ENCODE peak calls at places on chromosomes 3 and 15, in six cellular contexts. F, B, M, L, J and V are unnamed samples.

GRCh38 chr3:150329408-150329807 is 78.7 kb upstream of the TSC22D2 start:
- DNase-seq in F (no peak), B (no peak), M (no peak), L (no peak), J (no peak), V (no peak)

GRCh38 chr3:62051506-62051905 is 321.8 kb downstream of the FEZF2 start:
- DNase-seq in F (no peak), B (no peak), M (no peak), L (peak), J (peak), V (no peak)

GRCh38 chr3:15708882-15709677 is 88.7 kb downstream of the ANKRD28 start:
- DNase-seq in F (no peak), B (no peak), M (no peak), L (no peak), J (peak), V (no peak)

GRCh38 chr15:80931721-80932609 is 57.7 kb downstream of the MESD start:
- DNase-seq in F (no peak), B (peak), M (no peak), L (no peak), J (no peak), V (no peak)

GRCh38 chr15:39549912-39550311 is 31.0 kb upstream of the THBS1 start:
- DNase-seq in F (peak), B (no peak), M (no peak), L (no peak), J (no peak), V (no peak)

GRCh38 chr3:31132132-31132769 is 237.8 kb upstream of the GADL1 start:
- DNase-seq in F (no peak), B (no peak), M (no peak), L (peak), J (peak), V (peak)

GRCh38 chr3:168424059-168424765 is 328.5 kb upstream of the GOLIM4 start:
- DNase-seq in F (no peak), B (no peak), M (no peak), L (no peak), J (peak), V (no peak)

GRCh38 chr15:34514251-34514760 is 69.1 kb downstream of the GOLGA8B start:
- DNase-seq in F (peak), B (peak), M (no peak), L (no peak), J (no peak), V (no peak)

GRCh38 chr15:82197734-82198594 is 64.6 kb downstream of the EFL1 start:
- DNase-seq in F (peak), B (no peak), M (peak), L (peak), J (peak), V (peak)

GRCh38 chr3:152505926-152506325 is 237.2 kb downstream of the MBNL1 start:
- DNase-seq in F (no peak), B (no peak), M (no peak), L (no peak), J (no peak), V (peak)

GRCh38 chr15:99438691-99439523 is 126.9 kb upstream of the MEF2A start:
- DNase-seq in F (no peak), B (no peak), M (no peak), L (no peak), J (no peak), V (no peak)

GRCh38 chr15:89795996-89796395 is 18.7 kb downstream of the ANPEP start:
- DNase-seq in F (no peak), B (no peak), M (no peak), L (no peak), J (no peak), V (no peak)

GRCh38 chr15:80093854-80094418 is 34.5 kb downstream of the ZFAND6 start:
- DNase-seq in F (peak), B (no peak), M (no peak), L (no peak), J (no peak), V (no peak)

GRCh38 chr3:108818404-108818803 is 4.2 kb upstream of the TRAT1 start:
- DNase-seq in F (no peak), B (no peak), M (peak), L (peak), J (no peak), V (peak)

DNA sequence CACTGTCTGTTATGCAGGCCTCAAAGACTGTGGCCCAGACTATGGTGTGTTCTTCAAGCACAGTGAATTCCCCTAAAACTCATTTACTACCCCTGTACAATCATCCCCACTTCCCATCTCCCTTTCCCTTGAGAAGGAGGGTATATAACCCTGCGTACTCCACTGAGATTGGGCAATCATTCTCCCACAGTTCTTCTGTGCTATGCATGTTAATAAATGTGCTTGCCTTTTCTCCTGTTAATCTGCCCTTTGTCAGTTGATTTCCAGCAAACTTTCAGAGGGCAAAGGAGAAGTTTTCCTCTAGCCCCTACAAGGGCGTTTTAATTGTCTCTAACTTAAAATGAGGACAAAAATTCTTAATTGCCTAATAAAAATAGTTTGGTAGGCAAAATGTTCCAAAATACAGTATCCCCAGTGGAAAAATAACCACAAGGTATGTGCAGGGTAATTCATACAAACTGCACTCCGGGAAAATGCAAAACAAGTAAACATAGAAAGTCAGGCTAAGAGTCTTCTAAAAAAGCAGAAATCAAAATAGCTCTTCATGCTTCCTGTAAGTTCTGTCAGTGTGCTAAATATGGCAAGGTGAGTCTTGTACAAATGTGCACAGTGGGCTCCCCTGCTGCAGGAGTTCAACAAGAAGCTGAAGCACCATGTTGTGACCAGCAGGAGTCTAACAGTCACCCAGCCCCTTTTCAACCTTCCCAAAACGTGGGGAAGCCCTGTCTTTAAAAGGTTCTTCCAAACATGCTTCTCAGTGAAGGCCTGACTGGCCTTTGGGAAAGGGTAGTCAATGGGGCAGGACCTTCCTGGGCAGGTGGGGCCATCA is 10.2 kb downstream of the ATP10A start:
- DNase-seq in F (no peak), B (no peak), M (no peak), L (no peak), J (no peak), V (no peak)
- H3K4me3 ChIP-seq in F (no peak), B (no peak), M (peak), L (no peak), J (no peak), V (peak)

GRCh38 chr3:98763076-98763475 is at the start of gene ST3GAL6:
- DNase-seq in F (no peak), B (no peak), M (no peak), L (no peak), J (peak), V (no peak)
- H3K27ac ChIP-seq in F (peak), B (peak), M (no peak), L (no peak), J (no peak), V (no peak)

GRCh38 chr3:72288955-72289707 is 504.2 kb upstream of the PROK2 start:
- DNase-seq in F (no peak), B (no peak), M (no peak), L (peak), J (peak), V (no peak)
- H3K4me3 ChIP-seq in F (peak), B (peak), M (peak), L (peak), J (peak), V (peak)

DNA sequence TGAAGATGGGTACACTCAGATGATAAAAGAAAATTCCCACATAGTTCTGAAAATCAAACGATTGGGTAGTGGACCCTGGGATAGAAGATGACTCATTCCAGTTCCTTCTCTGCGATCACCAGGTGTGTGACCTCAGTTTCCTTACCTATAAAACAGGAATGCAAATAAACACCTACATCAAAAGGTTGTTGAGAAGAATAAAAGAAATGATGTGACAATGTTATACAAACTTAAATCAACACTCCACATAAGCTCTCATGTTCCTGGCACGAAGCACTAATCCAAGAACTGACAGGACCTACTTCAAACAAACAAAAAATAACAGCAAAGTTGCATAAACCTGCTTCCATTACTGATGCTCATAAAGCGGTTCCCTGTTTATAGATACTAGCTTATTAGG is 69.2 kb downstream of the RORA start:
- DNase-seq in F (no peak), B (no peak), M (no peak), L (no peak), J (no peak), V (no peak)
- H3K27ac ChIP-seq in F (no peak), B (no peak), M (no peak), L (no peak), J (no peak), V (no peak)

GRCh38 chr3:4827767-4828166 is 151.5 kb upstream of the BHLHE40 start:
- DNase-seq in F (no peak), B (no peak), M (no peak), L (no peak), J (no peak), V (no peak)

GRCh38 chr3:4824948-4825325 is 154.3 kb upstream of the BHLHE40 start:
- DNase-seq in F (no peak), B (no peak), M (no peak), L (no peak), J (peak), V (no peak)

GRCh38 chr3:4826237-4827100 is 152.8 kb upstream of the BHLHE40 start:
- DNase-seq in F (peak), B (peak), M (no peak), L (no peak), J (no peak), V (no peak)

GRCh38 chr3:4823986-4824947 is 155.0 kb upstream of the BHLHE40 start:
- DNase-seq in F (no peak), B (no peak), M (no peak), L (no peak), J (no peak), V (no peak)

GRCh38 chr3:4825572-4826236 is 153.5 kb upstream of the BHLHE40 start:
- DNase-seq in F (peak), B (peak), M (no peak), L (no peak), J (no peak), V (no peak)
- H3K4me3 ChIP-seq in F (peak), B (no peak), M (peak), L (no peak), J (no peak), V (peak)

DNA sequence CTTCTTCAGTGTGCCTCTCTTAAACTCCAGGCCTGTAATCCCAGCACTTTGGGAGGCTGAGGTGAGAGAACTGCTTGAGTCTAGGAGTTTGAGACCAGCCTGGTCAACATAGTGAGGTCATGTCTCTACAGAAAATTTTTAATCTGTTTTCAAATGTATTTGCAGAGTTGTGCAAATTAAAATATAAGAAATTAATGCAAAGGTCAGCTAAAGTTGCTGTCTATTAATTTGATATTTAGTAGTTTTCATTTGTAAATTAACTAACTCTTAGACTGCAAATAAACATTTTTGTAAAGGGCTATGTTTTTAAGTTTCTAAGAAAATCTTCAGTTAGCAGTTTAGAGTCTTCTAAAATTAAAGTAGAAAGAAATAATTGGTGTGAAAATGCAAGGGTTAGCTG is 99.9 kb upstream of the TJP1 start:
- DNase-seq in F (no peak), B (no peak), M (no peak), L (no peak), J (no peak), V (no peak)
- H3K27ac ChIP-seq in F (no peak), B (no peak), M (no peak), L (no peak), J (no peak), V (no peak)

GRCh38 chr3:17744693-17745092 is 2.3 kb upstream of the TBC1D5 start:
- DNase-seq in F (no peak), B (no peak), M (no peak), L (no peak), J (no peak), V (no peak)

GRCh38 chr3:17742837-17743659 is 617 bp upstream of the TBC1D5 start:
- DNase-seq in F (peak), B (no peak), M (peak), L (peak), J (peak), V (no peak)

GRCh38 chr3:17745301-17745700 is 2.9 kb upstream of the TBC1D5 start:
- DNase-seq in F (no peak), B (no peak), M (no peak), L (no peak), J (no peak), V (no peak)

GRCh38 chr3:17742092-17742836 is at the start of gene TBC1D5:
- DNase-seq in F (peak), B (peak), M (peak), L (peak), J (peak), V (peak)

DNA sequence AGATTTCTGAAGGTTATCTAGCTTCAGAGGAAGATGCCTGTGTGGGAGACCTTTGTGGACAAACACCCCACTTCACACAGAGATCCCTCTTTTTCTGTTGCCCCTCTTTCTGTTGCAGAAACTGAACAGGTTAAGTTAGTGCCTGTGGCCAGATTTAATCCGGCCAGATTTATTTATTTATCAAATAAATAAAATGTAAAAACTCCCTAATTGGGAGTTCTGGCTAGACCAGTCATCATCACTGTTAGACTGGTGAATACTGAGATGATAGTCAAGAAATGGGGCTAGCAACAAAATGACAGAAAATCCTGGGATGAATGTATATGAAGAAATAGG is 1.2 kb upstream of the TBC1D5 start:
- DNase-seq in F (no peak), B (no peak), M (no peak), L (no peak), J (no peak), V (no peak)
- H3K4me3 ChIP-seq in F (peak), B (no peak), M (no peak), L (peak), J (no peak), V (peak)

GRCh38 chr15:40991355-40991754 is 38.1 kb downstream of the CHAC1 start:
- DNase-seq in F (no peak), B (no peak), M (no peak), L (no peak), J (no peak), V (no peak)
- H3K27ac ChIP-seq in F (no peak), B (no peak), M (no peak), L (no peak), J (no peak), V (no peak)

GRCh38 chr3:72887378-72887722 is 496 bp upstream of the GXYLT2 start:
- DNase-seq in F (no peak), B (no peak), M (no peak), L (no peak), J (no peak), V (no peak)
- H3K4me3 ChIP-seq in F (peak), B (peak), M (peak), L (peak), J (peak), V (no peak)